ENCODE peak calls at places on chromosomes 11 and 22, in five cellular contexts. One of them, this sample, is unnamed.

GRCh38 chr22:43226368-43226979 is 39.5 kb upstream of the TTLL12 start:
- DNase-seq in Ammon's horn: no peak
- DNase-seq in NCI-H2171 treated with DMSO at 0.1 percent for 48 hours: no peak
- DNase-seq in M059J: no peak
- DNase-seq in NCI-H1436: no peak
- DNase-seq in this sample: no peak

GRCh38 chr22:37569009-37569920 is 9.0 kb downstream of the CDC42EP1 start:
- DNase-seq in NCI-H2171 treated with DMSO at 0.1 percent for 48 hours: no peak
- DNase-seq in M059J: peak; percentile 10
- DNase-seq in NCI-H1436: no peak
- DNase-seq in Ammon's horn: peak; percentile 93
- DNase-seq in this sample: no peak

GRCh38 chr11:131195801-131196517 is 174.5 kb upstream of the NTM start:
- DNase-seq in Ammon's horn: peak; percentile 31
- DNase-seq in NCI-H1436: no peak
- DNase-seq in M059J: peak; percentile 53
- DNase-seq in NCI-H2171 treated with DMSO at 0.1 percent for 48 hours: peak; percentile 60
- DNase-seq in this sample: no peak

GRCh38 chr22:43018615-43019014 is 3.7 kb upstream of the PACSIN2 start:
- DNase-seq in Ammon's horn: no peak
- DNase-seq in M059J: no peak
- DNase-seq in NCI-H2171 treated with DMSO at 0.1 percent for 48 hours: no peak
- DNase-seq in NCI-H1436: no peak
- DNase-seq in this sample: no peak

GRCh38 chr11:108616549-108616948 is 23.0 kb upstream of the EXPH5 start:
- DNase-seq in Ammon's horn: no peak
- DNase-seq in NCI-H1436: no peak
- DNase-seq in M059J: peak; percentile 98
- DNase-seq in NCI-H2171 treated with DMSO at 0.1 percent for 48 hours: no peak
- DNase-seq in this sample: peak; percentile 69

GRCh38 chr11:9568854-9569587 is 4.4 kb upstream of the WEE1 start:
- DNase-seq in NCI-H1436: no peak
- DNase-seq in Ammon's horn: peak; percentile 32
- DNase-seq in NCI-H2171 treated with DMSO at 0.1 percent for 48 hours: no peak
- DNase-seq in M059J: peak; percentile 100
- DNase-seq in this sample: no peak

GRCh38 chr11:19187101-19187500 is 14.7 kb downstream of the CSRP3 start:
- DNase-seq in M059J: peak; percentile 33
- DNase-seq in NCI-H2171 treated with DMSO at 0.1 percent for 48 hours: no peak
- DNase-seq in Ammon's horn: no peak
- DNase-seq in NCI-H1436: no peak
- DNase-seq in this sample: no peak

GRCh38 chr22:47125603-47126002 is 363.2 kb downstream of the TBC1D22A start:
- DNase-seq in M059J: no peak
- DNase-seq in NCI-H2171 treated with DMSO at 0.1 percent for 48 hours: no peak
- DNase-seq in NCI-H1436: no peak
- DNase-seq in Ammon's horn: no peak
- DNase-seq in this sample: no peak